ENCODE peak calls at places on chromosomes 6 and 20, in five cellular contexts. X is anterior cingulate cortex, Q is NCI-H526, L is transverse colon, Y is fibroblast of the aortic adventitia. H is an unnamed sample.

GRCh38 chr6:152750694-152751093 is at the start of gene VIP:
- DNase-seq in X (no peak), Q (no peak), L (no peak), Y (peak; percentile 55), H (peak; percentile 13)

GRCh38 chr6:2986722-2987196 is 12.9 kb upstream of the NQO2 start:
- DNase-seq in Y (peak; percentile 97), L (no peak), X (no peak), Q (no peak), H (peak; percentile 87)

GRCh38 chr6:80437186-80437585 is 330.7 kb downstream of the BCKDHB start:
- DNase-seq in L (no peak), Q (no peak), X (no peak), Y (peak; percentile 94), H (peak; percentile 25)

GRCh38 chr6:107956586-107957164 is 1.3 kb downstream of the SEC63 start:
- DNase-seq in Y (peak; percentile 62), L (no peak), Q (no peak), X (no peak), H (peak; percentile 77)

GRCh38 chr6:90610291-90610670 is 23.4 kb upstream of the MAP3K7 start:
- DNase-seq in Q (no peak), Y (peak; percentile 5), L (no peak), X (no peak), H (no peak)

GRCh38 chr20:35539756-35540212 is 2.1 kb upstream of the ERGIC3 start:
- DNase-seq in X (no peak), Y (no peak), Q (peak; percentile 49), L (peak; percentile 69), H (peak; percentile 55)

GRCh38 chr6:163260111-163260895 is 154.2 kb upstream of the QKI start:
- DNase-seq in Q (peak; percentile 83), X (peak; percentile 73), Y (peak; percentile 3), L (no peak), H (no peak)

GRCh38 chr20:50587291-50587961 is 77.2 kb downstream of the PTPN1 start:
- DNase-seq in Y (no peak), L (no peak), Q (no peak), X (no peak), H (no peak)

GRCh38 chr6:71459162-71459561 is 170.6 kb downstream of the OGFRL1 start:
- DNase-seq in L (no peak), Y (no peak), Q (no peak), X (no peak), H (no peak)

GRCh38 chr6:108200631-108201030 is 34.8 kb downstream of the NR2E1 start:
- DNase-seq in Y (peak; percentile 33), L (no peak), X (no peak), Q (no peak), H (no peak)

GRCh38 chr6:3294921-3295871 is 36.4 kb downstream of the PSMG4 start:
- DNase-seq in L (no peak), Y (no peak), Q (peak; percentile 85), X (no peak), H (no peak)

GRCh38 chr6:17585766-17586502 is 14.2 kb upstream of the FAM8A1 start:
- DNase-seq in Q (peak; percentile 41), X (no peak), L (no peak), Y (no peak), H (no peak)

GRCh38 chr6:39847216-39847615 is 55.0 kb downstream of the DAAM2 start:
- DNase-seq in Y (peak; percentile 15), Q (no peak), L (no peak), X (no peak), H (no peak)

GRCh38 chr6:130132286-130132701 is 90.5 kb downstream of the SAMD3 start:
- DNase-seq in Y (no peak), X (no peak), L (peak; percentile 52), Q (no peak), H (no peak)